ENCODE peak calls at places on chromosomes 4 and X, in six cellular contexts. M, U, E, K, I and Q are unnamed samples.

GRCh38 chrX:68647156-68647957 is at the start of gene STARD8:
- DNase-seq in M (peak; percentile 47), U (no peak), E (no peak), K (no peak), I (peak; percentile 77), Q (peak; percentile 54)

GRCh38 chr4:92381640-92382039 is 77.9 kb downstream of the GRID2 start:
- DNase-seq in M (no peak), U (no peak), E (no peak), K (no peak), I (peak; percentile 25), Q (no peak)

GRCh38 chr4:47926667-47927258 is 12.4 kb upstream of the NFXL1 start:
- DNase-seq in M (no peak), U (peak; percentile 5), E (peak; percentile 43), K (peak; percentile 6), I (peak; percentile 53), Q (peak; percentile 35)

GRCh38 chr4:92270908-92271307 is 32.9 kb upstream of the GRID2 start:
- DNase-seq in M (no peak), U (no peak), E (no peak), K (no peak), I (peak; percentile 31), Q (no peak)

GRCh38 chr4:143559757-143560147 is 46.2 kb downstream of the SMARCA5 start:
- DNase-seq in M (no peak), U (no peak), E (no peak), K (no peak), I (no peak), Q (no peak)

GRCh38 chrX:1589356-1590130 is 1.9 kb upstream of the AKAP17A start:
- DNase-seq in M (no peak), U (no peak), E (no peak), K (no peak), I (no peak), Q (no peak)

GRCh38 chr4:173231916-173232315 is 63.3 kb downstream of the GALNT7 start:
- DNase-seq in M (no peak), U (no peak), E (no peak), K (no peak), I (peak; percentile 44), Q (no peak)

GRCh38 chr4:158775091-158775651 is 6.3 kb downstream of the FNIP2 start:
- DNase-seq in M (no peak), U (no peak), E (no peak), K (no peak), I (peak; percentile 52), Q (no peak)

GRCh38 chr4:186554890-186555827 is at the start of gene MTNR1A:
- DNase-seq in M (no peak), U (no peak), E (no peak), K (no peak), I (no peak), Q (no peak)

GRCh38 chrX:23737413-23737812 is 5.7 kb downstream of the ACOT9 start:
- DNase-seq in M (no peak), U (no peak), E (no peak), K (no peak), I (no peak), Q (no peak)

GRCh38 chr4:8736083-8736825 is 135.4 kb downstream of the HMX1 start:
- DNase-seq in M (no peak), U (no peak), E (no peak), K (no peak), I (no peak), Q (no peak)

GRCh38 chrX:73922856-73923429 is 359.9 kb downstream of the CHIC1 start:
- DNase-seq in M (no peak), U (no peak), E (no peak), K (no peak), I (no peak), Q (no peak)

GRCh38 chr4:179095585-179096228 is 1653.5 kb upstream of the AGA start:
- DNase-seq in M (no peak), U (no peak), E (no peak), K (no peak), I (peak; percentile 52), Q (no peak)

GRCh38 chr4:150518559-150518958 is 63.4 kb upstream of the MAB21L2 start:
- DNase-seq in M (no peak), U (no peak), E (no peak), K (no peak), I (peak; percentile 55), Q (no peak)

GRCh38 chrX:11944486-11944885 is 186.4 kb downstream of the MSL3 start:
- DNase-seq in M (no peak), U (no peak), E (no peak), K (no peak), I (peak; percentile 35), Q (no peak)

GRCh38 chrX:74382613-74383012 is 38.7 kb upstream of the SLC16A2 start:
- DNase-seq in M (peak; percentile 63), U (peak; percentile 2), E (peak; percentile 29), K (peak; percentile 9), I (peak; percentile 42), Q (peak; percentile 58)

GRCh38 chr4:176359590-176359989 is 39.8 kb downstream of the SPCS3 start:
- DNase-seq in M (no peak), U (no peak), E (no peak), K (no peak), I (no peak), Q (no peak)